ENCODE peak calls at places on chromosomes 16 and 17, in six cellular contexts. Y is cardiac muscle cell, B is thoracic aorta, E is body of pancreas, U is WERI-Rb-1, X is HL-60. G is an unnamed sample.
A peak's percentile ranks its signal among the peaks of the same experiment; 100 is the strongest.

GRCh38 chr16:49844399-49844798 is 11.5 kb downstream of the ZNF423 start:
- DNase-seq in E (no peak), X (no peak), B (no peak), U (no peak), Y (no peak), G (no peak)

GRCh38 chr17:82028246-82028645 is 3.2 kb upstream of the RAC3 start:
- DNase-seq in E (no peak), U (no peak), B (no peak), X (no peak), Y (no peak), G (no peak)

GRCh38 chr17:49003557-49004511 is 6.6 kb downstream of the IGF2BP1 start:
- DNase-seq in E (no peak), B (no peak), U (no peak), Y (peak; percentile 76), X (no peak), G (no peak)

GRCh38 chr17:50219939-50220465 is 18.6 kb upstream of the COL1A1 start:
- DNase-seq in X (no peak), U (no peak), E (no peak), Y (peak; percentile 82), B (no peak), G (peak; percentile 21)

GRCh38 chr16:51550785-51551184 is 399.7 kb upstream of the SALL1 start:
- DNase-seq in U (no peak), E (no peak), X (no peak), Y (no peak), B (no peak), G (no peak)

GRCh38 chr16:68377667-68378420 is 67.0 kb downstream of the PRMT7 start:
- DNase-seq in E (peak; percentile 20), X (no peak), B (no peak), Y (no peak), U (no peak), G (no peak)

GRCh38 chr16:69761983-69762842 is at the start of gene WWP2:
- DNase-seq in U (peak; percentile 76), X (peak; percentile 76), B (no peak), E (peak; percentile 86), Y (peak; percentile 90), G (peak; percentile 63)

GRCh38 chr16:77881355-77882003 is 93.1 kb downstream of the VAT1L start:
- DNase-seq in X (no peak), B (no peak), E (no peak), U (no peak), Y (no peak), G (no peak)

GRCh38 chr17:72274632-72275031 is 153.8 kb downstream of the SOX9 start:
- DNase-seq in B (no peak), X (no peak), Y (no peak), U (no peak), E (no peak), G (peak; percentile 32)

GRCh38 chr16:84922351-84923135 is 88.8 kb downstream of the ZDHHC7 start:
- DNase-seq in U (no peak), E (peak; percentile 47), B (no peak), Y (peak; percentile 74), X (no peak), G (peak; percentile 96)

GRCh38 chr17:81381632-81382577 is 13.4 kb upstream of the BAHCC1 start:
- DNase-seq in E (no peak), U (no peak), X (no peak), Y (no peak), B (no peak), G (peak; percentile 20)

GRCh38 chr16:73753931-73754330 is 542.7 kb upstream of the PSMD7 start:
- DNase-seq in E (no peak), X (no peak), B (no peak), U (no peak), Y (no peak), G (no peak)

GRCh38 chr17:57875109-57876022 is 25.5 kb upstream of the MRPS23 start:
- DNase-seq in E (peak; percentile 78), Y (peak; percentile 60), X (peak; percentile 81), B (peak; percentile 68), U (peak; percentile 82), G (peak; percentile 96)

GRCh38 chr16:11597268-11597690 is 10.6 kb upstream of the LITAF start:
- DNase-seq in B (no peak), E (peak; percentile 34), Y (no peak), X (no peak), U (no peak), G (no peak)

GRCh38 chr17:1787301-1787902 is 25.5 kb downstream of the SERPINF1 start:
- DNase-seq in U (no peak), B (peak; percentile 71), X (no peak), E (peak; percentile 33), Y (no peak), G (no peak)

GRCh38 chr17:42155614-42156045 is 841 bp upstream of the RAB5C start:
- DNase-seq in X (no peak), Y (no peak), E (no peak), U (no peak), B (no peak), G (no peak)

GRCh38 chr17:56785396-56785795 is 48.3 kb downstream of the C17orf67 start:
- DNase-seq in U (no peak), E (no peak), B (no peak), X (no peak), Y (no peak), G (no peak)

GRCh38 chr17:29394761-29395160 is 4.6 kb downstream of the TAOK1 start:
- DNase-seq in Y (no peak), E (no peak), U (no peak), B (no peak), X (no peak), G (no peak)

GRCh38 chr16:11674818-11675560 is 6.7 kb downstream of the SNN start:
- DNase-seq in E (no peak), Y (no peak), U (no peak), B (no peak), X (no peak), G (peak; percentile 80)

GRCh38 chr16:76787394-76787793 is 403.6 kb upstream of the MON1B start:
- DNase-seq in E (no peak), U (no peak), Y (no peak), X (no peak), B (no peak), G (no peak)

GRCh38 chr16:87603684-87604571 is 1.6 kb downstream of the JPH3 start:
- DNase-seq in E (no peak), B (no peak), U (peak; percentile 26), Y (peak; percentile 16), X (no peak), G (no peak)

GRCh38 chr17:49489348-49489747 is 5.7 kb upstream of the NGFR start:
- DNase-seq in B (no peak), X (no peak), Y (no peak), E (no peak), U (no peak), G (no peak)

GRCh38 chr17:45129940-45130639 is 2.2 kb downstream of the PLCD3 start:
- DNase-seq in Y (peak; percentile 30), B (no peak), U (no peak), X (no peak), E (no peak), G (no peak)
- H3K27ac ChIP-seq in Y (no peak overlapping the region), B (peak overlapping the region; percentile 99), U (peak overlapping the region; percentile 84), X (no peak overlapping the region), E (no peak overlapping the region), G (no peak overlapping the region)

DNA sequence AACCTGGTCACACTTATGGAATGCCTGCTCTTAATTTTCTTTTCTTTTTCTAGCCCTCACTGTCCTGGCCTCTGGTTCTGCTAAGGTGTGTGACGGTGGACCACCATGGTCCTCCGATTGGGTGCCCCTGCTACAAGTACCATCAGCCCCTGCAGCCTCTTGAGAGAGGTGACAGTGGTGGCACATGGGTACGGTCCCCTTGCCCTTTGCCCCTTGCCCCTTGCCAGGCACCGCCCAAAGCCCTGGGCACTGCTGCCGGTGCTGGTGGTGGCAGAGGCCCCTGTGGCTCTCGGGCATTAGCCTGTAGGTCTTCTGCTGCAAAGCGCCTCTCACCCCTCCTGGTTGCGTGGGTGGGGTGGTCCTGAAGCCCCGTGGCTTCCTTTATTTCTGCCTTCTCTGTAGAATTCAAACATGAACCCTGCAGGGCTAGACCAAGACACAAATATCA is 145.0 kb upstream of the RPH3AL start:
- DNase-seq in X (no peak), B (no peak), E (no peak), U (no peak), Y (no peak), G (no peak)
- H3K4me3 ChIP-seq in X (no peak overlapping the region), B (no peak overlapping the region), E (no peak overlapping the region), U (no peak overlapping the region), Y (no peak overlapping the region), G (no peak overlapping the region)

GRCh38 chr17:62062313-62062712 is 2.8 kb downstream of the MED13 start:
- DNase-seq in B (no peak), E (no peak), X (no peak), Y (no peak), U (no peak), G (no peak)
- H3K27ac ChIP-seq in B (no peak overlapping the region), E (peak overlapping the region; percentile 1), X (no peak overlapping the region), Y (no peak overlapping the region), U (no peak overlapping the region), G (no peak overlapping the region)

GRCh38 chr17:74757502-74757901 is 9.1 kb downstream of the NHERF1 start:
- DNase-seq in X (no peak), Y (no peak), B (no peak), U (no peak), E (peak; percentile 74), G (peak; percentile 92)

GRCh38 chr17:74759941-74760340 is 11.5 kb downstream of the NHERF1 start:
- DNase-seq in Y (no peak), X (no peak), U (peak; percentile 97), B (no peak), E (peak; percentile 77), G (no peak)

GRCh38 chr17:74757931-74758845 is 9.8 kb downstream of the NHERF1 start:
- DNase-seq in X (no peak), Y (peak; percentile 31), U (no peak), B (no peak), E (peak; percentile 53), G (peak; percentile 86)

GRCh38 chr17:74759243-74759801 is 10.9 kb downstream of the NHERF1 start:
- DNase-seq in B (no peak), U (peak; percentile 62), E (no peak), X (no peak), Y (no peak), G (peak; percentile 80)

GRCh38 chr17:74758846-74759163 is 10.4 kb downstream of the NHERF1 start:
- DNase-seq in U (peak; percentile 56), E (no peak), X (peak; percentile 71), B (no peak), Y (no peak), G (peak; percentile 86)
- H3K4me3 ChIP-seq in U (no peak overlapping the region), E (no peak overlapping the region), X (no peak overlapping the region), B (no peak overlapping the region), Y (no peak overlapping the region), G (peak overlapping the region; percentile 30)

G was measured in SJCRH30.